ENCODE peak calls at places on chromosomes 13 and 19, in four cellular contexts. One of them, this sample, is unnamed.

GRCh38 chr13:87274209-87274819 is 396.9 kb upstream of the SLITRK5 start:
- DNase-seq in foreskin fibroblast: no peak
- DNase-seq in GM06990: no peak
- DNase-seq in cardiac muscle cell: peak
- DNase-seq in this sample: no peak

GRCh38 chr19:33486936-33487793 is 34.4 kb downstream of the PEPD start:
- DNase-seq in GM06990: no peak
- DNase-seq in foreskin fibroblast: no peak
- DNase-seq in cardiac muscle cell: no peak
- DNase-seq in this sample: no peak

GRCh38 chr13:113528101-113528797 is 37.7 kb upstream of the DCUN1D2 start:
- DNase-seq in GM06990: no peak
- DNase-seq in cardiac muscle cell: no peak
- DNase-seq in foreskin fibroblast: no peak
- DNase-seq in this sample: no peak

GRCh38 chr13:40611004-40611403 is 55.4 kb downstream of the FOXO1 start:
- DNase-seq in cardiac muscle cell: no peak
- DNase-seq in foreskin fibroblast: no peak
- DNase-seq in GM06990: no peak
- DNase-seq in this sample: no peak

GRCh38 chr19:14366529-14366928 is 14.7 kb upstream of the ADGRE5 start:
- DNase-seq in cardiac muscle cell: peak
- DNase-seq in GM06990: peak
- DNase-seq in foreskin fibroblast: peak
- DNase-seq in this sample: peak

GRCh38 chr19:18279516-18280246 is 1.7 kb downstream of the JUND start:
- DNase-seq in foreskin fibroblast: peak
- DNase-seq in cardiac muscle cell: peak
- DNase-seq in GM06990: peak
- DNase-seq in this sample: peak

GRCh38 chr19:29583196-29584006 is 22.7 kb upstream of the POP4 start:
- DNase-seq in cardiac muscle cell: peak
- DNase-seq in GM06990: no peak
- DNase-seq in foreskin fibroblast: no peak
- DNase-seq in this sample: no peak

GRCh38 chr13:97328222-97328790 is 105.7 kb upstream of the RAP2A start:
- DNase-seq in foreskin fibroblast: peak
- DNase-seq in GM06990: no peak
- DNase-seq in cardiac muscle cell: peak
- DNase-seq in this sample: no peak

GRCh38 chr13:113904411-113904810 is 40.5 kb upstream of the GAS6 start:
- DNase-seq in foreskin fibroblast: peak
- DNase-seq in GM06990: no peak
- DNase-seq in cardiac muscle cell: peak
- DNase-seq in this sample: no peak

GRCh38 chr19:45275370-45275971 is 24.4 kb downstream of the MARK4 start:
- DNase-seq in cardiac muscle cell: peak
- DNase-seq in GM06990: no peak
- DNase-seq in foreskin fibroblast: no peak
- DNase-seq in this sample: no peak

GRCh38 chr19:19406878-19407639 is 1.6 kb downstream of the GATAD2A start:
- DNase-seq in foreskin fibroblast: peak
- DNase-seq in cardiac muscle cell: peak
- DNase-seq in GM06990: no peak
- DNase-seq in this sample: no peak

GRCh38 chr13:36101157-36101556 is 30.0 kb downstream of the DCLK1 start:
- DNase-seq in GM06990: no peak
- DNase-seq in cardiac muscle cell: no peak
- DNase-seq in foreskin fibroblast: no peak
- DNase-seq in this sample: no peak

GRCh38 chr19:12791345-12792047 is at the start of gene JUNB:
- DNase-seq in cardiac muscle cell: peak
- DNase-seq in GM06990: peak
- DNase-seq in foreskin fibroblast: peak
- DNase-seq in this sample: peak

GRCh38 chr19:9296336-9296735 is 13.3 kb downstream of the ZNF699 start:
- DNase-seq in GM06990: no peak
- DNase-seq in foreskin fibroblast: no peak
- DNase-seq in cardiac muscle cell: no peak
- DNase-seq in this sample: no peak

GRCh38 chr13:28528848-28529247 is 33.9 kb upstream of the FLT1 start:
- DNase-seq in foreskin fibroblast: peak
- DNase-seq in cardiac muscle cell: no peak
- DNase-seq in GM06990: no peak
- DNase-seq in this sample: no peak

GRCh38 chr13:53612200-53612599 is 583.6 kb downstream of the OLFM4 start:
- DNase-seq in foreskin fibroblast: no peak
- DNase-seq in GM06990: no peak
- DNase-seq in cardiac muscle cell: no peak
- DNase-seq in this sample: no peak

GRCh38 chr19:38270587-38271167 is 6.3 kb downstream of the SPINT2 start:
- DNase-seq in foreskin fibroblast: no peak
- DNase-seq in GM06990: no peak
- DNase-seq in cardiac muscle cell: no peak
- DNase-seq in this sample: no peak

GRCh38 chr19:21709464-21709863 is 57.9 kb downstream of the ZNF100 start:
- DNase-seq in GM06990: no peak
- DNase-seq in foreskin fibroblast: no peak
- DNase-seq in cardiac muscle cell: no peak
- DNase-seq in this sample: no peak

DNA sequence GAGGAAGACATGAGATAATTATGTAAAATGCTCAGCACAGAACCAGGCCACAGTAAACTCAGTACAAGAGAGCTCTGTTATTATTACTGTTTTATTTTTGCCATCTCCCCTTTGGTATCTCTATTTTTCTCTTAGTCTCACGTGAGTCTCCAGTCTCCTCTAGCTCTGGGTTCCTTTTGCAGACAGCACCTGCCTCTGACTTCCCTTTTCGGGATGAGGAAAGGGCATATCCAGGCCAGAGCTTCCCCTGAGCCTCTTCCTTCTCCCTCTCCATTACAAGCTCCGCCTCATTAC is 6.1 kb upstream of the CNFN start:
- DNase-seq in GM06990: no peak
- DNase-seq in foreskin fibroblast: no peak
- DNase-seq in cardiac muscle cell: peak
- DNase-seq in this sample: no peak
- H3K4me3 ChIP-seq in GM06990: peak
- H3K4me3 ChIP-seq in foreskin fibroblast: peak
- H3K4me3 ChIP-seq in cardiac muscle cell: peak
- H3K4me3 ChIP-seq in this sample: peak

GRCh38 chr13:33213024-33213795 is 72.3 kb downstream of the STARD13 start:
- DNase-seq in cardiac muscle cell: no peak
- DNase-seq in GM06990: no peak
- DNase-seq in foreskin fibroblast: no peak
- DNase-seq in this sample: no peak
- H3K4me3 ChIP-seq in cardiac muscle cell: no peak
- H3K4me3 ChIP-seq in GM06990: no peak
- H3K4me3 ChIP-seq in foreskin fibroblast: no peak
- H3K4me3 ChIP-seq in this sample: no peak

GRCh38 chr13:57629821-57630235 is 1.7 kb upstream of the PCDH17 start:
- DNase-seq in cardiac muscle cell: peak
- DNase-seq in GM06990: peak
- DNase-seq in foreskin fibroblast: peak
- DNase-seq in this sample: peak

GRCh38 chr13:57629391-57629804 is 2.1 kb upstream of the PCDH17 start:
- DNase-seq in foreskin fibroblast: no peak
- DNase-seq in GM06990: no peak
- DNase-seq in cardiac muscle cell: peak
- DNase-seq in this sample: no peak

GRCh38 chr13:57631607-57632275 is at the start of gene PCDH17:
- DNase-seq in foreskin fibroblast: no peak
- DNase-seq in GM06990: no peak
- DNase-seq in cardiac muscle cell: peak
- DNase-seq in this sample: no peak

GRCh38 chr13:57632276-57633140 is 964 bp downstream of the PCDH17 start:
- DNase-seq in GM06990: no peak
- DNase-seq in cardiac muscle cell: peak
- DNase-seq in foreskin fibroblast: no peak
- DNase-seq in this sample: no peak

GRCh38 chr13:57630661-57631606 is 610 bp upstream of the PCDH17 start:
- DNase-seq in foreskin fibroblast: no peak
- DNase-seq in GM06990: no peak
- DNase-seq in cardiac muscle cell: peak
- DNase-seq in this sample: no peak
- H3K4me3 ChIP-seq in foreskin fibroblast: peak
- H3K4me3 ChIP-seq in GM06990: no peak
- H3K4me3 ChIP-seq in cardiac muscle cell: peak
- H3K4me3 ChIP-seq in this sample: peak

DNA sequence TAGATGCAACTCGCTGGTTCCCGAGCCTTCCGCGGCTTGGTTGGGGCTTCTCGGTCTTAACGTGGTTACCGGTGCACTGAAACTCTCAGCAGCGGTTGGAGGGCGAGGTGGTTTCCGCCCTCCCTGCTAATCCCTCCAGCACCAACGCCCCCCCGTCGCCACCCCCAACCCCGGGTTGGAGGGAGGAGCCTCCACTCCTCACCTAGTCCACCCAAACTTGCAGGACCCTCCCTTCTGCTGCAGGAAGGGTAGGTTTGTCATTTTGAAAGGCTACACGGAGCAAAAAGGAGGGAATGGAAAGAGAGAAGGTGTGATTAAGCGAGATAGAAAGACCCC is 465.0 kb downstream of the ITGBL1 start:
- DNase-seq in GM06990: no peak
- DNase-seq in foreskin fibroblast: no peak
- DNase-seq in cardiac muscle cell: no peak
- DNase-seq in this sample: no peak
- H3K4me3 ChIP-seq in GM06990: no peak
- H3K4me3 ChIP-seq in foreskin fibroblast: no peak
- H3K4me3 ChIP-seq in cardiac muscle cell: no peak
- H3K4me3 ChIP-seq in this sample: no peak

GRCh38 chr13:26722321-26722720 is 38.3 kb downstream of the GPR12 start:
- DNase-seq in GM06990: no peak
- DNase-seq in foreskin fibroblast: no peak
- DNase-seq in cardiac muscle cell: no peak
- DNase-seq in this sample: no peak
- H3K4me3 ChIP-seq in GM06990: no peak
- H3K4me3 ChIP-seq in foreskin fibroblast: no peak
- H3K4me3 ChIP-seq in cardiac muscle cell: no peak
- H3K4me3 ChIP-seq in this sample: no peak

GRCh38 chr19:16327911-16328823 is 3.5 kb downstream of the KLF2 start:
- DNase-seq in GM06990: peak
- DNase-seq in foreskin fibroblast: peak
- DNase-seq in cardiac muscle cell: peak
- DNase-seq in this sample: peak
- H3K4me3 ChIP-seq in GM06990: peak
- H3K4me3 ChIP-seq in foreskin fibroblast: peak
- H3K4me3 ChIP-seq in cardiac muscle cell: no peak
- H3K4me3 ChIP-seq in this sample: peak

This sample was measured in skeletal muscle cell.